ENCODE peak calls at places on chromosomes 11 and 22, in ten cellular contexts. R, L, T, Y, F, G, O, P, B and H are unnamed samples.
A peak's percentile ranks its signal among the peaks of the same experiment; 100 is the strongest.

GRCh38 chr11:126748097-126748756 is 252.3 kb downstream of the KIRREL3 start:
- DNase-seq in B (no peak), R (no peak), Y (no peak), T (no peak), F (no peak), P (no peak), O (peak; percentile 37), L (no peak), G (no peak), H (peak; percentile 98)

GRCh38 chr22:29106839-29107238 is 34.0 kb downstream of the KREMEN1 start:
- DNase-seq in B (no peak), F (no peak), G (no peak), O (peak; percentile 79), R (no peak), T (no peak), L (no peak), P (no peak), Y (no peak), H (no peak)

GRCh38 chr11:8338138-8338537 is 74.5 kb upstream of the LMO1 start:
- DNase-seq in G (peak; percentile 34), L (no peak), P (peak; percentile 35), F (peak; percentile 17), B (no peak), T (no peak), O (peak; percentile 70), Y (peak; percentile 85), R (peak; percentile 49), H (peak; percentile 7)

GRCh38 chr11:32333335-32333991 is 101.9 kb downstream of the WT1 start:
- DNase-seq in G (peak; percentile 45), T (peak; percentile 67), P (peak; percentile 22), O (no peak), Y (peak; percentile 85), R (peak; percentile 11), L (no peak), F (peak; percentile 5), B (no peak), H (no peak)

GRCh38 chr11:47412152-47412746 is 3.9 kb downstream of the SLC39A13 start:
- DNase-seq in R (peak; percentile 46), L (no peak), O (peak; percentile 60), G (no peak), P (peak; percentile 66), Y (peak; percentile 86), B (no peak), T (no peak), F (peak; percentile 51), H (no peak)

GRCh38 chr22:18929459-18929858 is 6.6 kb downstream of the PRODH start:
- DNase-seq in R (no peak), P (no peak), G (no peak), B (no peak), F (no peak), O (no peak), Y (no peak), T (peak; percentile 72), L (no peak), H (no peak)

GRCh38 chr22:21816787-21817496 is 50.5 kb downstream of the MAPK1 start:
- DNase-seq in P (peak; percentile 61), G (no peak), F (peak; percentile 86), B (peak; percentile 84), O (no peak), T (no peak), Y (no peak), L (peak; percentile 87), R (peak; percentile 74), H (no peak)

GRCh38 chr22:26922804-26923203 is 265.4 kb downstream of the MIAT start:
- DNase-seq in L (no peak), B (no peak), T (no peak), F (no peak), Y (no peak), O (no peak), P (no peak), R (peak; percentile 8), G (no peak), H (no peak)

GRCh38 chr22:21918466-21919185 is 34.0 kb downstream of the PPM1F start:
- DNase-seq in Y (no peak), F (no peak), L (no peak), O (no peak), B (no peak), G (no peak), T (no peak), R (no peak), P (no peak), H (no peak)

GRCh38 chr11:37500425-37500824 is 902.4 kb upstream of the RAG2 start:
- DNase-seq in F (no peak), T (no peak), P (no peak), Y (no peak), B (no peak), G (no peak), R (no peak), L (no peak), O (no peak), H (no peak)

GRCh38 chr22:38353142-38353629 is 36.0 kb upstream of the CSNK1E start:
- DNase-seq in Y (peak; percentile 91), B (peak; percentile 14), T (peak; percentile 85), F (peak; percentile 51), R (peak; percentile 53), L (no peak), O (peak; percentile 51), G (peak; percentile 69), P (peak; percentile 62), H (no peak)

GRCh38 chr22:20243545-20244249 is 24.4 kb downstream of the RTN4R start:
- DNase-seq in F (peak; percentile 71), O (peak; percentile 84), T (peak; percentile 75), L (peak; percentile 34), B (peak; percentile 26), G (peak; percentile 85), R (peak; percentile 60), P (peak; percentile 75), Y (peak; percentile 85), H (peak; percentile 77)

GRCh38 chr11:19903620-19904069 is 191.0 kb downstream of the NAV2 start:
- DNase-seq in B (peak; percentile 35), P (peak; percentile 53), T (peak; percentile 83), G (peak; percentile 70), Y (peak; percentile 85), F (peak; percentile 39), R (peak; percentile 77), L (peak; percentile 30), O (peak; percentile 79), H (peak; percentile 77)

GRCh38 chr11:18721576-18722292 is 4.3 kb downstream of the IGSF22 start:
- DNase-seq in R (peak; percentile 53), O (peak; percentile 62), F (peak; percentile 42), T (no peak), B (peak; percentile 14), Y (no peak), P (peak; percentile 55), G (no peak), L (no peak), H (peak; percentile 22)

GRCh38 chr11:111368285-111368560 is 10.9 kb downstream of the POU2AF1 start:
- DNase-seq in R (no peak), F (no peak), T (no peak), G (no peak), B (no peak), Y (no peak), L (no peak), P (no peak), O (no peak), H (no peak)

GRCh38 chr11:73126804-73127480 is 15.2 kb downstream of the FCHSD2 start:
- DNase-seq in Y (no peak), G (no peak), B (no peak), F (no peak), P (no peak), T (no peak), R (no peak), O (no peak), L (no peak), H (no peak)

GRCh38 chr11:118111019-118111743 is 24.4 kb upstream of the SMIM35 start:
- DNase-seq in R (no peak), O (no peak), P (no peak), Y (no peak), F (no peak), L (no peak), T (no peak), G (no peak), B (no peak), H (no peak)

GRCh38 chr11:130103296-130103814 is 33.7 kb downstream of the APLP2 start:
- DNase-seq in T (no peak), G (no peak), B (peak; percentile 90), F (no peak), Y (no peak), P (no peak), L (peak; percentile 97), O (peak; percentile 40), R (peak; percentile 66), H (peak; percentile 36)

GRCh38 chr22:35540600-35541253 is at the start of gene RASD2:
- DNase-seq in R (peak; percentile 56), T (peak; percentile 73), G (peak; percentile 48), Y (no peak), F (peak; percentile 50), O (peak; percentile 63), P (peak; percentile 29), B (no peak), L (no peak), H (peak; percentile 19)

GRCh38 chr11:887589-887988 is 23.0 kb downstream of the CHID1 start:
- DNase-seq in O (no peak), R (no peak), L (no peak), F (no peak), B (no peak), Y (no peak), P (no peak), T (no peak), G (no peak), H (no peak)

GRCh38 chr22:24170189-24170588 is 11.1 kb upstream of the SUSD2 start:
- DNase-seq in Y (no peak), P (no peak), G (no peak), F (no peak), R (no peak), T (no peak), O (no peak), B (no peak), L (no peak), H (no peak)

GRCh38 chr11:12410006-12410728 is 32.8 kb downstream of the PARVA start:
- DNase-seq in O (peak; percentile 80), P (no peak), Y (no peak), G (no peak), L (no peak), T (no peak), F (no peak), B (no peak), R (peak; percentile 24), H (no peak)

GRCh38 chr11:132496341-132496740 is 1036.0 kb downstream of the OPCML start:
- DNase-seq in L (no peak), P (no peak), Y (no peak), B (no peak), F (no peak), G (no peak), R (peak; percentile 39), T (no peak), O (no peak), H (peak; percentile 92)

GRCh38 chr22:43179151-43179910 is 7.6 kb downstream of the TTLL12 start:
- DNase-seq in R (no peak), O (no peak), Y (no peak), P (no peak), F (no peak), L (no peak), T (no peak), G (no peak), B (no peak), H (no peak)

GRCh38 chr11:64787526-64788320 is 9.4 kb upstream of the SF1 start:
- DNase-seq in R (peak; percentile 57), O (peak; percentile 55), Y (peak; percentile 88), G (peak; percentile 61), T (peak; percentile 71), L (no peak), P (peak; percentile 65), B (no peak), F (peak; percentile 55), H (no peak)

GRCh38 chr22:46122511-46122971 is 27.8 kb upstream of the PPARA start:
- DNase-seq in R (peak; percentile 55), B (no peak), Y (peak; percentile 94), G (peak; percentile 73), L (no peak), P (peak; percentile 72), O (peak; percentile 74), T (no peak), F (peak; percentile 57), H (no peak)

GRCh38 chr11:68398870-68399865 is 61.4 kb upstream of the PPP6R3 start:
- DNase-seq in Y (peak; percentile 80), P (no peak), R (no peak), G (peak; percentile 81), O (no peak), F (no peak), T (peak; percentile 78), L (no peak), B (no peak), H (no peak)

GRCh38 chr11:94885581-94885980 is 87.8 kb downstream of the CWC15 start:
- DNase-seq in L (no peak), T (no peak), Y (no peak), P (no peak), G (no peak), O (no peak), R (no peak), F (no peak), B (no peak), H (no peak)